ENCODE peak calls at places on chromosomes 5 and 9, in ten cellular contexts. W is left ventricle myocardium inferior, L is RWPE2, P is uterus, O is colonic mucosa, Z is A549, U is lower lobe of right lung, V is OCI-LY7, M is Peyer's patch, E is thyroid gland. G is an unnamed sample. For H3K4me1, the result is how much of the 10 kb centered on the place peaks cover.

GRCh38 chr5:58717303-58718012 is 134.6 kb downstream of the RAB3C start:
- DNase-seq in E (no peak), V (no peak), U (no peak), W (no peak), M (no peak), L (no peak), Z (peak), P (no peak), O (no peak), G (no peak)

GRCh38 chr5:119368238-119368630 is 12.4 kb downstream of the TNFAIP8 start:
- DNase-seq in Z (no peak), M (no peak), V (peak), L (no peak), E (no peak), U (no peak), O (no peak), W (no peak), P (no peak), G (no peak)

GRCh38 chr5:78009937-78010527 is 233.9 kb upstream of the TBCA start:
- DNase-seq in Z (no peak), U (no peak), P (no peak), W (no peak), O (no peak), E (no peak), V (no peak), M (no peak), L (no peak), G (no peak)

GRCh38 chr5:61371474-61371873 is 39.4 kb downstream of the ZSWIM6 start:
- DNase-seq in O (no peak), W (no peak), P (no peak), E (no peak), L (no peak), M (no peak), U (no peak), Z (no peak), V (no peak), G (no peak)

GRCh38 chr5:96614110-96614691 is 48.0 kb upstream of the CAST start:
- DNase-seq in U (no peak), E (peak), V (peak), M (no peak), Z (peak), P (peak), L (peak), O (peak), W (no peak), G (peak)

GRCh38 chr5:173839117-173839713 is 48.9 kb upstream of the CPEB4 start:
- DNase-seq in Z (no peak), U (no peak), E (no peak), W (no peak), O (no peak), P (no peak), M (no peak), V (no peak), L (no peak), G (no peak)

GRCh38 chr9:126482361-126483044 is 131.2 kb upstream of the LMX1B start:
- DNase-seq in L (no peak), U (peak), P (no peak), O (no peak), M (peak), V (no peak), W (no peak), Z (no peak), E (no peak), G (no peak)

GRCh38 chr5:6525422-6525821 is 76.8 kb downstream of the UBE2QL1 start:
- DNase-seq in U (no peak), Z (no peak), M (no peak), V (no peak), P (no peak), O (no peak), L (no peak), E (no peak), W (no peak), G (no peak)

GRCh38 chr9:129007035-129007765 is 20.9 kb downstream of the SH3GLB2 start:
- DNase-seq in M (no peak), W (peak), O (no peak), L (no peak), U (peak), V (no peak), E (no peak), Z (no peak), P (peak), G (peak)

GRCh38 chr5:32504923-32505596 is 60.5 kb upstream of the ZFR start:
- DNase-seq in V (no peak), Z (no peak), U (no peak), M (no peak), E (peak), O (peak), L (no peak), W (peak), P (peak), G (peak)

GRCh38 chr5:143214890-143215289 is 188.6 kb downstream of the NR3C1 start:
- DNase-seq in W (no peak), E (no peak), O (no peak), M (no peak), Z (no peak), P (no peak), L (no peak), U (no peak), V (no peak), G (no peak)

GRCh38 chr5:143215685-143216084 is 187.8 kb downstream of the NR3C1 start:
- DNase-seq in L (no peak), U (no peak), P (no peak), O (no peak), Z (no peak), W (no peak), M (no peak), V (no peak), E (no peak), G (no peak)

GRCh38 chr5:143217804-143218160 is 185.7 kb downstream of the NR3C1 start:
- DNase-seq in O (no peak), W (no peak), E (no peak), U (no peak), P (no peak), L (no peak), M (no peak), V (no peak), Z (no peak), G (no peak)

GRCh38 chr5:143217065-143217803 is 186.3 kb downstream of the NR3C1 start:
- DNase-seq in E (no peak), O (no peak), Z (no peak), M (no peak), P (no peak), W (no peak), U (no peak), L (no peak), V (no peak), G (no peak)

DNA sequence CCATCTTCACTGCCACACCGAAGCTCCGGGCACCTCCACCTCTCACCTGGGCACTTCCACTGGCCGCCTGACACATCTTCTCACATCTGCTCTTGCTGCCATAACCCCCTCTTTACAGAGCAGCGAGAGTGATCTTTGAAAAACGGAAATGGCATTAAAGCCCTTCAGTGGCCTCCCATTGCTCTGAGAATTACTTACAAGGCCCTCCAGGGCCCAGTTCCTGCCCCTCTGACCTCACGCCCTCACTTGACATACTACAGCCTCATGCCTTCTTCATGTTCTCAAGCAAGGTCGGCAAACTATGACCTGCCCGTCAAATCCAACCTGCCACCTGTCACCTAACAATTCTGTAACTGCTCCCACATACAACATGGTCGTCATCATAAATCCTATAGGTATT is 187.3 kb downstream of the NR3C1 start:
- DNase-seq in V (no peak), E (no peak), W (no peak), Z (no peak), U (no peak), L (no peak), O (no peak), M (no peak), P (no peak), G (no peak)
- H3K4me1 ChIP-seq in V (under half), E (under half), W (half or more), Z (under half), U (under half), L (under half), O (under half), M (under half), P (under half), G (under half)

GRCh38 chr5:180787025-180787424 is 15.6 kb downstream of the MGAT1 start:
- DNase-seq in V (no peak), M (no peak), P (no peak), U (no peak), W (no peak), L (no peak), E (no peak), O (no peak), Z (no peak), G (no peak)

GRCh38 chr5:180785151-180785781 is 17.3 kb downstream of the MGAT1 start:
- DNase-seq in O (peak), E (no peak), V (no peak), U (no peak), P (no peak), M (peak), W (no peak), L (no peak), Z (no peak), G (no peak)

GRCh38 chr5:180787711-180788431 is 14.7 kb downstream of the MGAT1 start:
- DNase-seq in P (no peak), E (no peak), L (no peak), U (no peak), M (peak), V (no peak), Z (no peak), O (peak), W (no peak), G (no peak)

GRCh38 chr5:180785794-180786221 is 16.8 kb downstream of the MGAT1 start:
- DNase-seq in V (no peak), Z (no peak), O (no peak), U (peak), E (peak), L (no peak), W (no peak), P (peak), M (no peak), G (no peak)

GRCh38 chr5:180786398-180787005 is 16.1 kb downstream of the MGAT1 start:
- DNase-seq in P (no peak), V (no peak), M (no peak), W (no peak), L (peak), U (no peak), O (peak), E (no peak), Z (no peak), G (no peak)
- H3K4me3 ChIP-seq in P (no peak), V (no peak), M (no peak), W (peak), L (no peak), U (no peak), O (no peak), E (no peak), Z (no peak), G (no peak)

DNA sequence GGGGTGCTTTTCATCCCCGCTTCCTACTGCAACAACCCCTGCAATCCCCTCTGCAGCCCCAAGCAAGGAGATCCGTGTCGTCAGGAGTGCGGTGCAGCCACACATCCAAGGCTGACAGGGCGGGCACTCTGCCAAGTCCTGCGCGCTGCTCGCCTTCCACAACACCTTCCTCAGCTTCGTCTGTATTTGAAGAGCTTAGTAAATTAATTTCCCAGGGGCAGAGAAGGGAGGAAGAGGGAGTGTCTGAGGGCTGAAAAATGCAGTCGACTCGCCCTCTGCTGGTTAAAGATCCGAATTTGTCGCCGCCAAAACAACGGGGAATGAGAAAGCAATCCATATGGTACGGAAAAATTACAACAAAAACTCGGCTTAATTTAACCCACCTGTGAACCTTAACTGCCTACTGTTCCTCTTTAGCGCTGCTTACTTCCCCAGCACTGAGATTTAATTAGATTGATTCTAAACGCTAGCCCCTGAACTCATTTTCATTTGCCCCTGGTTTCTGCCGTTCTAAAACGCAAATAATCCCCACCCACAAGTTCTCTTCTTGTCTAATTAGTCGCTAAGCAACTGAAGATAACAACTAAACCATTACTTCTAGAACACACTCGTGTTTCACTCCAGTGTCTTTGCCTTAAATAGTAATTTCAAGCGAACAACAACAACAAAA is 10.9 kb upstream of the PCDHB1 start:
- DNase-seq in L (no peak), M (no peak), O (no peak), E (peak), P (peak), W (peak), V (no peak), U (peak), Z (peak), G (no peak)
- TF ChIP-seq CTCF in L (peak), M (no peak), O (no peak), E (no peak), P (peak), W (peak), V (no peak), U (peak), Z (peak), G (peak)

DNA sequence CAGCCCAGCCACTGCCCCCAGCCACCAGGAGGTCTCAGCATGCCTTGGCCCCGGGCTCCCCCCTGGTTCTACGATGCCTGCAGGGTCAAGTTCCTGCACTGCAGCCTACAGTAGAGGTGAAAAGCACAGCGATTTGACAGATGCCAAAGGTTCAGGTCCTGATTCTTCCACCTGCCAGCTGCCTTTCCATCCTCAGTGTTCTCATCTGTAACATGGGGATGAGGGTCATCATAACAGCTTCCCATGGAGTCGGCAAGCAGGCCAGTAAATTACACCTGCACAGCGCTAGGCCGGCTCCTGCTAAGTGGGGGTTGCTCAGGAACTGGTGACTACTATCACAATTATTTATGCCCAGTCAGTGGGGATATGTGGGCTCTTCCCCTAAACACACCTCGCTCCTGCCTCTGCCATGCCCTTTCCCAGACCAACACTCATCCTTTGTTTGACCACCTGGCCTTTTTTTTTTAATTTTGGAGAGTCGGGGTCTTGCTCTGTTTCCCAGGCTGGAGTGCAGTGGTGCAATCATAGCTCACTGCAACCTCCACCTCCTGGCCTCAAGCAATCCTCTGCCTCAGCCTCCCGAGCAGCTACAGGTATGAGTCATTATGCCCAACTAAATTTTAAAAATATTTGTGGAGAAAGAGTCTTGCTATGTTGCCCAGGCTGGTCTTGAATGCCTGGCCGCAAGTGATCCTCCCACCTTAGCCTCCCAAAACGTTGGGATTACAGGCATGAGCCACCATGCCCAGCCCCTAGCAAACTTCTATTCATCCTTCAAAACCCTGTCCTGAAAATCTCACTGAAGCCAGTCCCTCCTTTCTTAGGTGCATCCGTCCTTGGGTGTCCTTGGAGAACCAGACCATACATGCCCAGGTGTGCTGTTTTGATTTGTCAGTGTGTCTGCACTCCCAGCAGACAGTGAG is 6.4 kb downstream of the ENG start:
- DNase-seq in W (no peak), O (no peak), L (no peak), P (no peak), U (no peak), V (no peak), M (no peak), Z (no peak), E (no peak), G (no peak)
- H3K4me1 ChIP-seq in W (half or more), O (under half), L (under half), P (under half), U (half or more), V (under half), M (under half), Z (under half), E (under half), G (under half)

G was measured in right atrium auricular region.